ENCODE peak calls at places on chromosome 7, in five cellular contexts. E, T, Q, P and B are unnamed samples.

GRCh38 chr7:73891178-73891885 is 30.4 kb downstream of the TMEM270 start:
- DNase-seq in E (no peak), T (no peak), Q (no peak), P (no peak), B (no peak)

GRCh38 chr7:27873006-27873295 is 133.0 kb downstream of the TAX1BP1 start:
- DNase-seq in E (no peak), T (no peak), Q (no peak), P (no peak), B (no peak)

GRCh38 chr7:128879939-128880746 is 17.5 kb downstream of the ATP6V1F start:
- DNase-seq in E (peak), T (peak), Q (no peak), P (no peak), B (no peak)

GRCh38 chr7:37282927-37283326 is 165.7 kb downstream of the ELMO1 start:
- DNase-seq in E (no peak), T (no peak), Q (no peak), P (no peak), B (no peak)

GRCh38 chr7:108455833-108456677 is at the start of gene NRCAM:
- DNase-seq in E (peak), T (peak), Q (no peak), P (no peak), B (peak)

GRCh38 chr7:8831386-8831785 is 398.0 kb downstream of the NXPH1 start:
- DNase-seq in E (no peak), T (no peak), Q (no peak), P (no peak), B (no peak)

GRCh38 chr7:156612930-156613329 is 27.6 kb upstream of the RNF32 start:
- DNase-seq in E (no peak), T (no peak), Q (peak), P (no peak), B (peak)

GRCh38 chr7:41696323-41696916 is 6.5 kb downstream of the INHBA start:
- DNase-seq in E (peak), T (peak), Q (peak), P (no peak), B (peak)

GRCh38 chr7:3942778-3943177 is 641.7 kb downstream of the SDK1 start:
- DNase-seq in E (no peak), T (no peak), Q (no peak), P (no peak), B (no peak)

GRCh38 chr7:26681819-26682418 is 182.5 kb downstream of the SKAP2 start:
- DNase-seq in E (peak), T (no peak), Q (peak), P (no peak), B (peak)

GRCh38 chr7:80681272-80681885 is 42.9 kb downstream of the CD36 start:
- DNase-seq in E (peak), T (no peak), Q (peak), P (no peak), B (peak)

GRCh38 chr7:17633099-17633498 is 307.2 kb downstream of the SNX13 start:
- DNase-seq in E (no peak), T (no peak), Q (no peak), P (no peak), B (no peak)

GRCh38 chr7:135299245-135299644 is 65.6 kb downstream of the STRA8 start:
- DNase-seq in E (no peak), T (no peak), Q (no peak), P (no peak), B (no peak)

GRCh38 chr7:19213746-19214145 is 68.5 kb upstream of the FERD3L start:
- DNase-seq in E (no peak), T (no peak), Q (no peak), P (no peak), B (no peak)

GRCh38 chr7:18685961-18686360 is 190.4 kb downstream of the HDAC9 start:
- DNase-seq in E (no peak), T (no peak), Q (no peak), P (no peak), B (no peak)

GRCh38 chr7:37558320-37558719 is 109.7 kb upstream of the ELMO1 start:
- DNase-seq in E (no peak), T (no peak), Q (no peak), P (no peak), B (no peak)

GRCh38 chr7:465710-466400 is 53.8 kb downstream of the PDGFA start:
- DNase-seq in E (no peak), T (no peak), Q (no peak), P (no peak), B (no peak)

GRCh38 chr7:143900230-143900766 is 1.7 kb downstream of the TCAF1 start:
- DNase-seq in E (no peak), T (no peak), Q (no peak), P (peak), B (no peak)

GRCh38 chr7:102012941-102013461 is 195.6 kb downstream of the CUX1 start:
- DNase-seq in E (no peak), T (no peak), Q (no peak), P (no peak), B (no peak)

DNA sequence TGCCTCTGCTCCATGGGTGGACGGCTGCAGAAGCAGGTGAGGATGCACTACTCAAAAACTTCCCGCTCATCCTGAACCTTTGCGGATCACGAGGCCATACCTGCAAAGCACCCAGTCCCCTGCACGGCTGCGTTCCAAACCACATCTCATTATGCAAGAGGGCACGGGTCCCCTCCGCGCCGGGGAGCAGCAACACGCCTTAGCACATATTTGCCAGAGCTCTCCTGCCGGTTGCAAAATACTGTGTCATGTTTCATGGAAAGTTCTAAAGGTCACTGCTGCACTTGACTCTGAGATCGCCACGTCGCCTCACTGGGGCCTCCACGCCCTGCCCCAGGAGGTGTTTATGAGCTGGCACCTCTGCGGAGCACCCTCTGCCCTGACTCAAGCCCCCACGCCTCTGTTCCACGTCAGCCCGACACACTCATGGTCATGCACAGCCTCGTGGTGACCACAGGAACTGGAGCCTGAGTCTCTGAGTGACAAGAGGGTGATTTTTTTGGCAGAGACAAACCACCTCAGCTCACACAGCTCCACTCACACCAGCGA is 131.8 kb downstream of the PRKAG2 start:
- DNase-seq in E (no peak), T (peak), Q (no peak), P (peak), B (no peak)
- TF ChIP-seq CTCF in E (no peak), T (peak), Q (no peak), P (peak), B (peak)

GRCh38 chr7:56175086-56175760 is 59.0 kb upstream of the NUPR2 start:
- DNase-seq in E (no peak), T (peak), Q (no peak), P (no peak), B (no peak)

GRCh38 chr7:56181010-56181409 is 64.8 kb upstream of the NUPR2 start:
- DNase-seq in E (no peak), T (no peak), Q (no peak), P (no peak), B (no peak)

GRCh38 chr7:56174346-56175085 is 58.3 kb upstream of the NUPR2 start:
- DNase-seq in E (no peak), T (no peak), Q (no peak), P (no peak), B (no peak)

GRCh38 chr7:56175784-56176183 is 59.6 kb upstream of the NUPR2 start:
- DNase-seq in E (no peak), T (no peak), Q (no peak), P (no peak), B (no peak)
- H3K4me3 ChIP-seq in E (no peak), T (peak), Q (no peak), P (no peak), B (no peak)

GRCh38 chr7:40200791-40201190 is 66.0 kb downstream of the SUGCT start:
- DNase-seq in E (no peak), T (no peak), Q (no peak), P (no peak), B (no peak)

GRCh38 chr7:40197527-40197926 is 62.7 kb downstream of the SUGCT start:
- DNase-seq in E (no peak), T (no peak), Q (no peak), P (no peak), B (no peak)

GRCh38 chr7:40202851-40203250 is 68.0 kb downstream of the SUGCT start:
- DNase-seq in E (no peak), T (no peak), Q (no peak), P (no peak), B (no peak)

GRCh38 chr7:40194743-40195142 is 59.9 kb downstream of the SUGCT start:
- DNase-seq in E (no peak), T (no peak), Q (no peak), P (no peak), B (no peak)

DNA sequence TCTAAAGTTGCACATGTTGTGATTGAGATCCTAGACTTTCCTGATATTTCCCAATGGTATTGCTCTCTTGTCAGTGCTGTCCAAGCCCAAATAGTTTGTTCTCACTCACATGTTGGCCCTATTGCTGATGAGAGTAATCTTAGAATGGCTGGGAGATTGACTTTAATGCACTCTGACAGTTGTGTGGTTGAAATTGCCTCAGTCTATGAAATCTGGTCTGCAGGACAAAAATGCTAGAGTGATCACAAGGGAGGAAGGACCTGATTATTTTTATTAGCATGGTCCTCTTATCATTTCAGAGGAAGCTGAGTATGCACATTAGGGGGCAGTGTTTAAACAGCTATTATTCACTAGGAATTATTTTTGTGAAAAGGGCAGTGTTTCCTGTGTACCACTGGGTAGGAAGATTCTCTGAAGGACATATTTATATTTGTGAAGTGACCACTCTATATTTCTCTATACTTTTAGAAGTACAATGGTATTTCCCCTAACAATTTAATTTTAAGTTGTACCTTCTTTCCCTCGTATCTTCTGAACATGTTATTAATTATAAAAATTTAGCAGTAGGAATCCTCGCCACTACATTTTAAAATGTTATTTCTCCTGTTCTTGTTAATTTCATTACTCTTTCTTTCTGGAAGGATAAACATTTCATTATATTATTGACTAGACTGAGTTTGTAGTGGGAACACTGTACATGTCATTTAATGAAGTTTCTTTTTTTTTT is 64.4 kb downstream of the SUGCT start:
- DNase-seq in E (peak), T (no peak), Q (peak), P (no peak), B (peak)
- TF ChIP-seq CTCF in E (peak), T (no peak), Q (peak), P (peak), B (no peak)

GRCh38 chr7:51569581-51569980 is 253.0 kb upstream of the COBL start:
- DNase-seq in E (no peak), T (no peak), Q (no peak), P (no peak), B (no peak)

GRCh38 chr7:51569176-51569575 is 252.6 kb upstream of the COBL start:
- DNase-seq in E (no peak), T (no peak), Q (no peak), P (no peak), B (no peak)
- H3K4me3 ChIP-seq in E (no peak), T (no peak), Q (no peak), P (no peak), B (no peak)